ENCODE peak calls at places on chromosomes 11 and 22, in nine cellular contexts. One of them, this sample, is unnamed.

GRCh38 chr11:114179234-114179941 is 116.8 kb upstream of the NNMT start:
- DNase-seq in AG09309: no peak
- DNase-seq in foreskin fibroblast: peak; percentile 92
- DNase-seq in tibial artery: peak; percentile 96
- DNase-seq in thoracic aorta: peak; percentile 78
- DNase-seq in body of pancreas: peak; percentile 95
- DNase-seq in AG04449: no peak
- DNase-seq in CD8-positive, alpha-beta memory T cell: no peak
- DNase-seq in GM23338: no peak
- DNase-seq in this sample: no peak

GRCh38 chr11:114478768-114479167 is 39.5 kb downstream of the REXO2 start:
- DNase-seq in AG09309: no peak
- DNase-seq in foreskin fibroblast: peak; percentile 52
- DNase-seq in tibial artery: no peak
- DNase-seq in thoracic aorta: no peak
- DNase-seq in body of pancreas: no peak
- DNase-seq in AG04449: no peak
- DNase-seq in CD8-positive, alpha-beta memory T cell: no peak
- DNase-seq in GM23338: peak; percentile 22
- DNase-seq in this sample: no peak

GRCh38 chr11:64606796-64607380 is 15.9 kb downstream of the SLC22A12 start:
- DNase-seq in AG09309: no peak
- DNase-seq in foreskin fibroblast: no peak
- DNase-seq in tibial artery: no peak
- DNase-seq in thoracic aorta: no peak
- DNase-seq in body of pancreas: no peak
- DNase-seq in AG04449: no peak
- DNase-seq in CD8-positive, alpha-beta memory T cell: no peak
- DNase-seq in GM23338: no peak
- DNase-seq in this sample: no peak

GRCh38 chr22:26606611-26607010 is 11.2 kb downstream of the CRYBB1 start:
- DNase-seq in AG09309: no peak
- DNase-seq in foreskin fibroblast: peak; percentile 53
- DNase-seq in tibial artery: no peak
- DNase-seq in thoracic aorta: no peak
- DNase-seq in body of pancreas: no peak
- DNase-seq in AG04449: no peak
- DNase-seq in CD8-positive, alpha-beta memory T cell: no peak
- DNase-seq in GM23338: no peak
- DNase-seq in this sample: no peak

GRCh38 chr22:39327995-39328754 is 8.8 kb upstream of the RPL3 start:
- DNase-seq in AG09309: no peak
- DNase-seq in foreskin fibroblast: no peak
- DNase-seq in tibial artery: no peak
- DNase-seq in thoracic aorta: no peak
- DNase-seq in body of pancreas: no peak
- DNase-seq in AG04449: no peak
- DNase-seq in CD8-positive, alpha-beta memory T cell: no peak
- DNase-seq in GM23338: no peak
- DNase-seq in this sample: no peak

GRCh38 chr11:101862410-101863233 is 52.2 kb upstream of the CEP126 start:
- DNase-seq in AG09309: peak; percentile 77
- DNase-seq in foreskin fibroblast: peak; percentile 91
- DNase-seq in tibial artery: peak; percentile 23
- DNase-seq in thoracic aorta: no peak
- DNase-seq in body of pancreas: no peak
- DNase-seq in AG04449: peak; percentile 75
- DNase-seq in CD8-positive, alpha-beta memory T cell: no peak
- DNase-seq in GM23338: peak; percentile 79
- DNase-seq in this sample: no peak

GRCh38 chr11:14414470-14415461 is 55.8 kb upstream of the RRAS2 start:
- DNase-seq in AG09309: no peak
- DNase-seq in foreskin fibroblast: no peak
- DNase-seq in tibial artery: no peak
- DNase-seq in thoracic aorta: no peak
- DNase-seq in body of pancreas: no peak
- DNase-seq in AG04449: no peak
- DNase-seq in CD8-positive, alpha-beta memory T cell: peak; percentile 88
- DNase-seq in GM23338: peak; percentile 37
- DNase-seq in this sample: peak; percentile 97

GRCh38 chr11:74612877-74613276 is 20.5 kb downstream of the POLD3 start:
- DNase-seq in AG09309: peak; percentile 32
- DNase-seq in foreskin fibroblast: no peak
- DNase-seq in tibial artery: no peak
- DNase-seq in thoracic aorta: no peak
- DNase-seq in body of pancreas: no peak
- DNase-seq in AG04449: no peak
- DNase-seq in CD8-positive, alpha-beta memory T cell: no peak
- DNase-seq in GM23338: no peak
- DNase-seq in this sample: no peak

GRCh38 chr11:61507962-61508824 is at the start of gene LRRC10B:
- DNase-seq in AG09309: no peak
- DNase-seq in foreskin fibroblast: peak; percentile 56
- DNase-seq in tibial artery: no peak
- DNase-seq in thoracic aorta: no peak
- DNase-seq in body of pancreas: peak; percentile 40
- DNase-seq in AG04449: no peak
- DNase-seq in CD8-positive, alpha-beta memory T cell: no peak
- DNase-seq in GM23338: peak; percentile 95
- DNase-seq in this sample: peak; percentile 66

GRCh38 chr22:19180234-19180633 is 1.7 kb upstream of the SLC25A1 start:
- DNase-seq in AG09309: no peak
- DNase-seq in foreskin fibroblast: no peak
- DNase-seq in tibial artery: no peak
- DNase-seq in thoracic aorta: no peak
- DNase-seq in body of pancreas: no peak
- DNase-seq in AG04449: no peak
- DNase-seq in CD8-positive, alpha-beta memory T cell: no peak
- DNase-seq in GM23338: no peak
- DNase-seq in this sample: no peak

GRCh38 chr11:42338056-42338455 is 878.6 kb upstream of the LRRC4C start:
- DNase-seq in AG09309: no peak
- DNase-seq in foreskin fibroblast: no peak
- DNase-seq in tibial artery: no peak
- DNase-seq in thoracic aorta: no peak
- DNase-seq in body of pancreas: no peak
- DNase-seq in AG04449: no peak
- DNase-seq in CD8-positive, alpha-beta memory T cell: no peak
- DNase-seq in GM23338: no peak
- DNase-seq in this sample: no peak

GRCh38 chr11:47212938-47213337 is 1.8 kb upstream of the DDB2 start:
- DNase-seq in AG09309: no peak
- DNase-seq in foreskin fibroblast: no peak
- DNase-seq in tibial artery: no peak
- DNase-seq in thoracic aorta: no peak
- DNase-seq in body of pancreas: peak; percentile 25
- DNase-seq in AG04449: no peak
- DNase-seq in CD8-positive, alpha-beta memory T cell: no peak
- DNase-seq in GM23338: no peak
- DNase-seq in this sample: no peak

GRCh38 chr11:17496406-17496805 is 19.8 kb upstream of the ABCC8 start:
- DNase-seq in AG09309: no peak
- DNase-seq in foreskin fibroblast: peak; percentile 47
- DNase-seq in tibial artery: no peak
- DNase-seq in thoracic aorta: no peak
- DNase-seq in body of pancreas: no peak
- DNase-seq in AG04449: no peak
- DNase-seq in CD8-positive, alpha-beta memory T cell: no peak
- DNase-seq in GM23338: no peak
- DNase-seq in this sample: no peak

GRCh38 chr11:116930586-116930985 is 93.2 kb upstream of the APOA1 start:
- DNase-seq in AG09309: no peak
- DNase-seq in foreskin fibroblast: no peak
- DNase-seq in tibial artery: no peak
- DNase-seq in thoracic aorta: no peak
- DNase-seq in body of pancreas: no peak
- DNase-seq in AG04449: no peak
- DNase-seq in CD8-positive, alpha-beta memory T cell: no peak
- DNase-seq in GM23338: no peak
- DNase-seq in this sample: peak; percentile 28
- H3K4me3 ChIP-seq in AG09309: no peak overlapping the region
- H3K4me3 ChIP-seq in foreskin fibroblast: no peak overlapping the region
- H3K4me3 ChIP-seq in tibial artery: peak overlapping the region; percentile 19
- H3K4me3 ChIP-seq in thoracic aorta: peak overlapping the region; percentile 51
- H3K4me3 ChIP-seq in body of pancreas: no peak overlapping the region
- H3K4me3 ChIP-seq in AG04449: no peak overlapping the region
- H3K4me3 ChIP-seq in CD8-positive, alpha-beta memory T cell: peak overlapping the region; percentile 6
- H3K4me3 ChIP-seq in GM23338: no peak overlapping the region
- H3K4me3 ChIP-seq in this sample: peak overlapping the region; percentile 40

GRCh38 chr11:76212086-76213035 is 6.1 kb upstream of the WNT11 start:
- DNase-seq in AG09309: no peak
- DNase-seq in foreskin fibroblast: no peak
- DNase-seq in tibial artery: no peak
- DNase-seq in thoracic aorta: no peak
- DNase-seq in body of pancreas: no peak
- DNase-seq in AG04449: no peak
- DNase-seq in CD8-positive, alpha-beta memory T cell: no peak
- DNase-seq in GM23338: no peak
- DNase-seq in this sample: no peak

GRCh38 chr11:76209956-76210885 is 3.9 kb upstream of the WNT11 start:
- DNase-seq in AG09309: peak; percentile 23
- DNase-seq in foreskin fibroblast: peak; percentile 87
- DNase-seq in tibial artery: peak; percentile 68
- DNase-seq in thoracic aorta: no peak
- DNase-seq in body of pancreas: peak; percentile 67
- DNase-seq in AG04449: no peak
- DNase-seq in CD8-positive, alpha-beta memory T cell: peak; percentile 56
- DNase-seq in GM23338: peak; percentile 54
- DNase-seq in this sample: no peak

GRCh38 chr11:76209671-76209955 is 3.3 kb upstream of the WNT11 start:
- DNase-seq in AG09309: no peak
- DNase-seq in foreskin fibroblast: peak; percentile 22
- DNase-seq in tibial artery: no peak
- DNase-seq in thoracic aorta: no peak
- DNase-seq in body of pancreas: no peak
- DNase-seq in AG04449: no peak
- DNase-seq in CD8-positive, alpha-beta memory T cell: no peak
- DNase-seq in GM23338: no peak
- DNase-seq in this sample: no peak

GRCh38 chr11:76208829-76209670 is 2.7 kb upstream of the WNT11 start:
- DNase-seq in AG09309: no peak
- DNase-seq in foreskin fibroblast: peak; percentile 72
- DNase-seq in tibial artery: peak; percentile 72
- DNase-seq in thoracic aorta: no peak
- DNase-seq in body of pancreas: peak; percentile 88
- DNase-seq in AG04449: no peak
- DNase-seq in CD8-positive, alpha-beta memory T cell: peak; percentile 86
- DNase-seq in GM23338: peak; percentile 89
- DNase-seq in this sample: peak; percentile 26

GRCh38 chr11:76210920-76211851 is 4.9 kb upstream of the WNT11 start:
- DNase-seq in AG09309: no peak
- DNase-seq in foreskin fibroblast: no peak
- DNase-seq in tibial artery: no peak
- DNase-seq in thoracic aorta: no peak
- DNase-seq in body of pancreas: no peak
- DNase-seq in AG04449: no peak
- DNase-seq in CD8-positive, alpha-beta memory T cell: no peak
- DNase-seq in GM23338: peak; percentile 65
- DNase-seq in this sample: no peak
- H3K4me3 ChIP-seq in AG09309: no peak overlapping the region
- H3K4me3 ChIP-seq in foreskin fibroblast: no peak overlapping the region
- H3K4me3 ChIP-seq in tibial artery: peak overlapping the region; percentile 63
- H3K4me3 ChIP-seq in thoracic aorta: peak overlapping the region; percentile 72
- H3K4me3 ChIP-seq in body of pancreas: no peak overlapping the region
- H3K4me3 ChIP-seq in AG04449: peak overlapping the region; percentile 46
- H3K4me3 ChIP-seq in CD8-positive, alpha-beta memory T cell: peak overlapping the region; percentile 22
- H3K4me3 ChIP-seq in GM23338: peak overlapping the region; percentile 72
- H3K4me3 ChIP-seq in this sample: no peak overlapping the region

DNA sequence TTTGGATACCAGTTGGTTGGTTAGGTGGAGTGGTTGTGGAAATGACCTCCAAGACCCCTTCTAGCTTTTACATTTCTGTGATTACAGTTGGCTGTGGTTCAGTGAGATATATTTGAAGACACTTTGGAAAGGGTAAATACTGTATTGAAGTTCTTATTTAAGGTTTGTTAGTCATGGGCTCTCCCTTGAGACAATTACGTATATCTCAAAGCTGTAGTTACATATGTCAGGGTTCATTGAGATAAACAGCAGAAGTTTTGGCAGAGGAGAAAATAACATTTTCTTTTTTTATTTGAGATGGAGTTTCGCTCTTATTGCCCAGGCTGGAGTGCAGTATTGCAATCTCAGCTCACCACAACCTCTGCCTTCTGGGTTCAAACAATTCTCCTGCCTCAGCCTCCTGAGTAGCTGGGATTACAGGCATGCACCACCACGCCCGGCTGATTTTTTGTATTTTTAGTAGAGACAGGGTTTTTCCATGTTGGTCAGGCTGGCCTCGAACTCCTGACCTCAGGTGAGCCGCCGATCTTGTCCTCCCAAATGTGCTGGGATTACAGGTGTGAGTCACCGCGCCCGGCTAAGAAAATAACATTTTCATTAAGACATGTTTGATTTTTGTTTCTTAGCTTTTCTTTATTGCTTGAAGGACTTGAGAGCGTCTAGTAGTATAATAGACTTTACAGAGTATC is 1.9 kb downstream of the RNF121 start:
- DNase-seq in AG09309: no peak
- DNase-seq in foreskin fibroblast: no peak
- DNase-seq in tibial artery: no peak
- DNase-seq in thoracic aorta: no peak
- DNase-seq in body of pancreas: no peak
- DNase-seq in AG04449: no peak
- DNase-seq in CD8-positive, alpha-beta memory T cell: no peak
- DNase-seq in GM23338: no peak
- DNase-seq in this sample: no peak
- H3K4me3 ChIP-seq in AG09309: no peak overlapping the region
- H3K4me3 ChIP-seq in foreskin fibroblast: no peak overlapping the region
- H3K4me3 ChIP-seq in tibial artery: peak overlapping the region; percentile 74
- H3K4me3 ChIP-seq in thoracic aorta: peak overlapping the region; percentile 24
- H3K4me3 ChIP-seq in body of pancreas: no peak overlapping the region
- H3K4me3 ChIP-seq in AG04449: no peak overlapping the region
- H3K4me3 ChIP-seq in CD8-positive, alpha-beta memory T cell: no peak overlapping the region
- H3K4me3 ChIP-seq in GM23338: peak overlapping the region; percentile 79
- H3K4me3 ChIP-seq in this sample: no peak overlapping the region

GRCh38 chr22:45968751-45969413 is 8.1 kb downstream of the WNT7B start:
- DNase-seq in AG09309: peak; percentile 24
- DNase-seq in foreskin fibroblast: peak; percentile 48
- DNase-seq in tibial artery: no peak
- DNase-seq in thoracic aorta: no peak
- DNase-seq in body of pancreas: no peak
- DNase-seq in AG04449: peak; percentile 12
- DNase-seq in CD8-positive, alpha-beta memory T cell: no peak
- DNase-seq in GM23338: no peak
- DNase-seq in this sample: no peak
- H3K4me3 ChIP-seq in AG09309: no peak overlapping the region
- H3K4me3 ChIP-seq in foreskin fibroblast: no peak overlapping the region
- H3K4me3 ChIP-seq in tibial artery: no peak overlapping the region
- H3K4me3 ChIP-seq in thoracic aorta: no peak overlapping the region
- H3K4me3 ChIP-seq in body of pancreas: no peak overlapping the region
- H3K4me3 ChIP-seq in AG04449: no peak overlapping the region
- H3K4me3 ChIP-seq in CD8-positive, alpha-beta memory T cell: no peak overlapping the region
- H3K4me3 ChIP-seq in GM23338: no peak overlapping the region
- H3K4me3 ChIP-seq in this sample: no peak overlapping the region

GRCh38 chr11:123429336-123429735 is 733 bp upstream of the GRAMD1B start:
- DNase-seq in AG09309: peak; percentile 48
- DNase-seq in foreskin fibroblast: peak; percentile 68
- DNase-seq in tibial artery: no peak
- DNase-seq in thoracic aorta: no peak
- DNase-seq in body of pancreas: no peak
- DNase-seq in AG04449: peak; percentile 63
- DNase-seq in CD8-positive, alpha-beta memory T cell: no peak
- DNase-seq in GM23338: no peak
- DNase-seq in this sample: no peak
- H3K4me3 ChIP-seq in AG09309: no peak overlapping the region
- H3K4me3 ChIP-seq in foreskin fibroblast: peak overlapping the region; percentile 78
- H3K4me3 ChIP-seq in tibial artery: no peak overlapping the region
- H3K4me3 ChIP-seq in thoracic aorta: no peak overlapping the region
- H3K4me3 ChIP-seq in body of pancreas: no peak overlapping the region
- H3K4me3 ChIP-seq in AG04449: peak overlapping the region; percentile 89
- H3K4me3 ChIP-seq in CD8-positive, alpha-beta memory T cell: peak overlapping the region; percentile 66
- H3K4me3 ChIP-seq in GM23338: peak overlapping the region; percentile 91
- H3K4me3 ChIP-seq in this sample: no peak overlapping the region

This sample was measured in Jurkat, Clone E6-1.